ENCODE peak calls at places on chromosomes 2 and 18, in eight cellular contexts. E is nephron progenitor cell; R is AML-193; T is stimulated activated CD8-positive, alpha-beta memory T cell treated with anti-CD3 and anti-CD28 coated beads, Interleukin-4, amount 100 ng/mL, for 1 hour; O is ACHN; P is nucleus accumbens; Y is KG1; U is H4. N is an unnamed sample.

GRCh38 chr2:100986157-100986556 is 15.9 kb upstream of the RPL31 start:
- DNase-seq in P (no peak), O (no peak), U (no peak), E (no peak), Y (no peak), T (no peak), R (no peak), N (no peak)

GRCh38 chr18:12657048-12657848 is 659 bp downstream of the SPIRE1 start:
- DNase-seq in O (peak), U (no peak), T (no peak), P (peak), R (no peak), E (peak), Y (no peak), N (no peak)

GRCh38 chr18:47986724-47987455 is 56.4 kb upstream of the SMAD2 start:
- DNase-seq in U (no peak), Y (no peak), E (no peak), P (no peak), R (no peak), O (no peak), T (no peak), N (peak)

GRCh38 chr2:184357033-184357432 is 241.3 kb upstream of the ZNF804A start:
- DNase-seq in E (no peak), U (no peak), R (no peak), P (no peak), Y (no peak), O (no peak), T (no peak), N (no peak)

GRCh38 chr2:103788875-103789715 is 1027.3 kb downstream of the TMEM182 start:
- DNase-seq in P (peak), U (peak), T (no peak), Y (no peak), R (no peak), E (peak), O (peak), N (no peak)

GRCh38 chr2:34652636-34653035 is 1053.5 kb upstream of the FAM98A start:
- DNase-seq in P (no peak), R (peak), O (peak), U (no peak), T (no peak), E (no peak), Y (no peak), N (no peak)

GRCh38 chr2:109372171-109372568 is 241.6 kb downstream of the SEPTIN10 start:
- DNase-seq in R (no peak), O (no peak), T (no peak), Y (no peak), E (no peak), U (no peak), P (no peak), N (no peak)

GRCh38 chr18:22175326-22175725 is 5.9 kb downstream of the GATA6 start:
- DNase-seq in Y (no peak), R (no peak), U (no peak), P (no peak), E (no peak), T (no peak), O (no peak), N (no peak)

GRCh38 chr2:205858781-205859478 is 176.6 kb downstream of the NRP2 start:
- DNase-seq in P (no peak), T (no peak), O (no peak), R (no peak), Y (no peak), E (no peak), U (no peak), N (no peak)

GRCh38 chr2:3670941-3671340 is 12.9 kb downstream of the ALLC start:
- DNase-seq in P (no peak), O (no peak), E (no peak), U (no peak), T (no peak), Y (no peak), R (no peak), N (no peak)

GRCh38 chr2:44880125-44880483 is 61.4 kb upstream of the SIX3 start:
- DNase-seq in U (no peak), R (no peak), O (no peak), T (no peak), P (no peak), Y (no peak), E (no peak), N (no peak)

GRCh38 chr2:15334650-15335326 is 226.3 kb downstream of the NBAS start:
- DNase-seq in T (no peak), Y (no peak), R (no peak), P (no peak), U (peak), E (no peak), O (no peak), N (no peak)

GRCh38 chr2:133765693-133766092 is 197.4 kb upstream of the NCKAP5 start:
- DNase-seq in T (no peak), O (no peak), Y (no peak), R (no peak), P (no peak), E (no peak), U (peak), N (no peak)

GRCh38 chr2:69291004-69291650 is 95.9 kb downstream of the GFPT1 start:
- DNase-seq in E (no peak), O (peak), U (no peak), R (no peak), T (no peak), Y (no peak), P (no peak), N (no peak)

GRCh38 chr2:128359841-128360240 is 41.2 kb upstream of the HS6ST1 start:
- DNase-seq in P (no peak), O (no peak), U (no peak), T (no peak), Y (no peak), E (no peak), R (no peak), N (no peak)

GRCh38 chr2:88074854-88075292 is 7.2 kb downstream of the SMYD1 start:
- DNase-seq in E (no peak), U (no peak), T (no peak), P (no peak), Y (no peak), O (no peak), R (peak), N (peak)

GRCh38 chr2:36678856-36679255 is 17.7 kb upstream of the VIT start:
- DNase-seq in R (no peak), E (no peak), T (no peak), U (no peak), P (no peak), O (no peak), Y (no peak), N (no peak)

GRCh38 chr2:85234879-85235278 is 92.9 kb downstream of the TGOLN2 start:
- DNase-seq in E (peak), U (no peak), O (no peak), T (no peak), Y (no peak), P (peak), R (no peak), N (no peak)

GRCh38 chr2:38690499-38691420 is 24.8 kb downstream of the GALM start:
- DNase-seq in P (no peak), O (peak), Y (no peak), T (no peak), R (no peak), U (peak), E (no peak), N (no peak)

GRCh38 chr2:32342811-32343210 is 14.0 kb upstream of the BIRC6 start:
- DNase-seq in O (no peak), E (no peak), Y (no peak), T (no peak), R (no peak), U (no peak), P (no peak), N (no peak)

GRCh38 chr2:36352711-36353110 is 2.9 kb upstream of the CRIM1 start:
- DNase-seq in P (no peak), E (no peak), Y (no peak), U (no peak), T (no peak), O (peak), R (no peak), N (no peak)

GRCh38 chr2:241852981-241853631 is 5.6 kb downstream of the PDCD1 start:
- DNase-seq in T (no peak), Y (no peak), O (no peak), R (no peak), P (no peak), U (no peak), E (no peak), N (no peak)

GRCh38 chr2:75560022-75560767 is 544 bp downstream of the EVA1A start:
- DNase-seq in T (no peak), E (peak), R (no peak), Y (no peak), O (peak), U (no peak), P (no peak), N (no peak)

GRCh38 chr2:105890856-105891255 is 146.1 kb downstream of the NCK2 start:
- DNase-seq in R (no peak), U (no peak), T (no peak), E (no peak), P (no peak), Y (no peak), O (no peak), N (no peak)

GRCh38 chr2:85604568-85605339 is 2.3 kb upstream of the TMEM150A start:
- DNase-seq in E (no peak), R (no peak), O (no peak), T (no peak), U (no peak), Y (no peak), P (no peak), N (no peak)

N was measured in MV-4-11.